ENCODE peak calls at places on chromosome 22, in four cellular contexts. E is cardiac fibroblast, C is fibroblast of mammary gland, M is A549. X is an unnamed sample.

GRCh38 chr22:16963189-16963945 is 44.7 kb downstream of the GAB4 start:
- DNase-seq in M (no peak), E (no peak), C (no peak), X (no peak)

GRCh38 chr22:50706481-50707125 is 31.4 kb upstream of the ACR start:
- DNase-seq in E (no peak), M (no peak), C (no peak), X (no peak)

GRCh38 chr22:30181459-30182353 is 64.9 kb downstream of the LIF start:
- DNase-seq in M (no peak), C (no peak), E (no peak), X (no peak)

GRCh38 chr22:49627217-49628181 is 200.2 kb downstream of the BRD1 start:
- DNase-seq in E (no peak), M (no peak), C (no peak), X (no peak)

GRCh38 chr22:41116342-41116741 is 23.9 kb downstream of the EP300 start:
- DNase-seq in E (no peak), M (no peak), C (no peak), X (no peak)

GRCh38 chr22:41397143-41397811 is 15.5 kb downstream of the TEF start:
- DNase-seq in M (no peak), C (no peak), E (no peak), X (no peak)

GRCh38 chr22:17808688-17809403 is 34.6 kb upstream of the BID start:
- DNase-seq in C (no peak), M (no peak), E (peak), X (no peak)

GRCh38 chr22:27718186-27719032 is 83.1 kb downstream of the MN1 start:
- DNase-seq in M (peak), E (peak), C (peak), X (peak)

GRCh38 chr22:30325724-30326703 is 727 bp downstream of the TBC1D10A start:
- DNase-seq in C (no peak), M (no peak), E (peak), X (no peak)

GRCh38 chr22:43554259-43554636 is 142.4 kb downstream of the MPPED1 start:
- DNase-seq in C (no peak), M (no peak), E (no peak), X (no peak)

GRCh38 chr22:20781272-20781990 is 7.5 kb downstream of the SERPIND1 start:
- DNase-seq in C (peak), M (no peak), E (no peak), X (no peak)

GRCh38 chr22:20779014-20779812 is 5.3 kb downstream of the SERPIND1 start:
- DNase-seq in M (no peak), C (no peak), E (no peak), X (no peak)

GRCh38 chr22:20777420-20778177 is 3.7 kb downstream of the SERPIND1 start:
- DNase-seq in C (peak), M (peak), E (peak), X (peak)

GRCh38 chr22:20782083-20782482 is 8.2 kb downstream of the SERPIND1 start:
- DNase-seq in C (no peak), E (no peak), M (no peak), X (no peak)

DNA sequence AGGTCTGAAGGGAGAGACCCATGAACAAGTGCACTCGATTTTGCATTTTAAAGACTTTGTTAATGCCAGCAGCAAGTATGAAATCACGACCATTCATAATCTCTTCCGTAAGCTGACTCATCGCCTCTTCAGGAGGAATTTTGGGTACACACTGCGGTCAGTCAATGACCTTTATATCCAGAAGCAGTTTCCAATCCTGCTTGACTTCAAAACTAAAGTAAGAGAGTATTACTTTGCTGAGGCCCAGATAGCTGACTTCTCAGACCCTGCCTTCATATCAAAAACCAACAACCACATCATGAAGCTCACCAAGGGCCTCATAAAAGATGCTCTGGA is 5.9 kb downstream of the SERPIND1 start:
- DNase-seq in M (no peak), C (peak), E (peak), X (no peak)
- TF ChIP-seq CTCF in M (no peak), C (no peak), E (no peak), X (no peak)

DNA sequence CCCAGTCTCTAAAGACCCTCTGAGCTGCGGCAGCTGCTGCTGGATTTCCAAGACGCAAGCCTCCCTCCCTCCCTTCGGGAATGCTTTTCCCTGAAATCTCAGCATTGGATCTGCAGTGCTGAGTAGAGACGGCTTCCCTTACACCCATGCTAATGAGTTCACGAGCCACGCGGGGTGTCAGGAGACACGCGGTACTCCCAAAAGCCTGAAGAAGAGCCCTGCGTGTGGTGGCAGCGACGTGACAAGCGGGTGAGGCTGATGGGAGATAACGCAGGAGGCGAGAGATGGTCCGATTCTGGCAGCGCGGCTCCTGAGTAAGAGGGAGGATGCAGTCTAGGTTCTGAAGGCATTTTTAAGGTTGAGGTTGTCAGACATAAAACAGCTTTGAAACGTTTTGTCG is 74.4 kb upstream of the ASPHD2 start:
- DNase-seq in E (no peak), C (no peak), M (no peak), X (no peak)
- TF ChIP-seq CTCF in E (no peak), C (no peak), M (no peak), X (no peak)

DNA sequence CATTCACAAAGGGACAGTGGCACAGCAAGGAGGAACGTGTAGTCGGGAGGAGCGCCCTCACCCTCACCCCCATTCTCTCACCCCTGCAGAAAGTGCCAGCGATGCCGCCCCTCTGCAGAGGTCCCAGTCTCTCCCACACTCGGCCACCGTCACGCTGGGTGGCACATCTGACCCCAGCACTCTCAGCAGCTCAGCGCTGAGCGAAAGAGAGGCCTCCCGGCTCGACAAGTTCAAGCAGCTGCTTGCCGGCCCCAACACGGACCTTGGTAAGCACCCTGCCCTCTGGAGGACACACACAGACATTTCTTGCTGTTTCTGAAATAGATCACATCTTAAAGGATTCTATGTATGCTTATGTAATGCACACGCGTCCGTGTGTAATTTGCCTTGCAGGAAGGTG is 34.9 kb downstream of the TBC1D22A start:
- DNase-seq in E (peak), M (peak), C (peak), X (no peak)
- TF ChIP-seq CTCF in E (peak), M (peak), C (peak), X (no peak)

GRCh38 chr22:39179401-39179827 is 26.9 kb upstream of the CBX7 start:
- DNase-seq in C (no peak), E (no peak), M (no peak), X (no peak)
- TF ChIP-seq CTCF in C (no peak), E (no peak), M (no peak), X (no peak)

DNA sequence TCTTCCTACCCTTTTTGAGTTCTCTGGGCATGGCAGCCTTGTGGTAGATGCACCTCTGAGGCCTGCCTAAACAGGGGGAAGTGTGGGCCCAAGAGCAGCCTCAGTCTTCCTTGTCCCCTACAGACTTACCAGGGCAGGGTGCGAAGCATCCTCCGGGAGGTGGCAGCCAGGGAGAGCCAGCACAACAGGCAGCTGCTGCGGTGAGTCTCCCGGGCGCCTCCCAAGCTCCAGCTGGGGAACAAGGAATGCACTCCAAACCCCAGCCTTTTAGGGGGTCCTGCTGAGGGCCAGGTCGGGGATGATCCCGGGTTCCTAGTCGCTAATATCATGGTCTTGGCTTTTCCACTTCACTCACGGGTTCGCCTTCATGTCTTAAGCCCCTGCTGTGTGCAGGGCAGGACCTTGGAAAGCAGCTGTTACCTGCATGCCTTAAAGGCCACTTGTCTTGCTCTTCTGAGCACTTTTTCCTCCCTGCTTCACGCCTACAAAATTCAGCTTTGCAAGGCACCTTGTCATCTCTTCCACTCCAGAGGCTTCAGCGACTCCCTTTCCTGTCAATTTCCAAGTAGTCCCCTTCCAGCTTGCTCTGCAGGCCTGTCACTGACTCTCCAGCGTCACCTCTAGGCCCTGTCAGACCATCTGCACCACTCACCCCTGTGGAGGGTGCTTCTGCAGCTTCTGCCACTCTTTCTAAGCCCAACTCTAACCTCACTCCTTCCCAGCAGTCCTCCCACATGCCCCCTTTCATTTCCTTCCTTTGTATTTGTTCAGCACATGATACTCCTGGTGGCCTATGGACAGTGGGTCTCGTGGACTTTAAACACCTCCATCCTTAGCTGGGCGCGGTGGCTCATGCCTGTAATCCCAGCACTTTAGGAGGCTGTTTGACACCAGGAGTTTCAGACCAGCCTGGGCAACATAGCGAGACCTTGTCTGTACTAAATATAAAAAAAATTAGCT is 57.0 kb downstream of the PISD start:
- DNase-seq in M (no peak), C (no peak), E (no peak), X (no peak)
- TF ChIP-seq CTCF in M (no peak), C (no peak), E (no peak), X (no peak)

GRCh38 chr22:22935546-22936157 is 48.0 kb downstream of the IGLL5 start:
- DNase-seq in C (no peak), E (no peak), M (no peak), X (no peak)
- TF ChIP-seq CTCF in C (no peak), E (no peak), M (no peak), X (no peak)

DNA sequence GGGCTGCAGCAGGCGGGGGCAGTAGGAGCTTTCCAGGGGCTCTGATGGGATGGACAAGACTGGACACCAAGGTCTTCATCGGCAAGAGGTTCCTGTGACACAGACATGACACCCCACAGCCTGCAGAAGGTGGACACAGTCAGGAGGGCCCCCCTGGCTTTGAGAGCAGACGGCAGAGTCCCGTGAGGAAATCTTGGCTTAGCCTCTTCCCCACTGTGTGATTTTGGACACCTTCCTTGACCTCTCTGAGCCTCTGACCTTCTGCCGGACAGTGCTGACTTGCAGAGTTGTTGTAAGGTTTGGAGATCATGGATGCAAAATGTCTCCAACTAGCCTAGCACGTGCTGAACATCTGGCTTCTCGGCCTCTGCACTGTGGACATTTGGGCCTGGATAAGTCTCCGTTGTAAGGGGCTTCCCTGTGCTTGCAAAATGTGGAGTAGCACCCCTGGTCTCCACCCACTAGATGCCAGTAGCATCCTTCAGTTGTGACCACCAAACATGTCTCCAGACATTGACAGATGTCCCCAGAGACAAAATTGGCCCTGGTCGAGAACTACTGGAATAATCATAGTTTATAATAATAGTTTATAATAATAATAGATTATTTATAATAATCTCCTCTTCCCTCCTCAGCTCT is 54.6 kb downstream of the MCM5 start:
- DNase-seq in C (no peak), M (no peak), E (no peak), X (peak)
- TF ChIP-seq CTCF in C (no peak), M (no peak), E (no peak), X (peak)

GRCh38 chr22:39675907-39676306 is 105.4 kb downstream of the CACNA1I start:
- DNase-seq in E (no peak), M (no peak), C (no peak), X (no peak)
- TF ChIP-seq CTCF in E (no peak), M (no peak), C (no peak), X (no peak)

GRCh38 chr22:37043828-37044538 is 7.6 kb upstream of the KCTD17 start:
- DNase-seq in M (peak), E (peak), C (peak), X (peak)
- TF ChIP-seq CTCF in M (peak), E (peak), C (peak), X (peak)

GRCh38 chr22:26563022-26563421 is 26.9 kb downstream of the TPST2 start:
- DNase-seq in E (no peak), M (peak), C (no peak), X (no peak)
- TF ChIP-seq CTCF in E (no peak), M (no peak), C (no peak), X (no peak)

X was measured in adrenal gland.